ENCODE peak calls at places on chromosome 13, in five cellular contexts. W is keratinocyte, E is uterus, U is astrocyte of the cerebellum, X is fibroblast of pulmonary artery. J is an unnamed sample.

GRCh38 chr13:111561091-111561778 is 240.8 kb downstream of the TEX29 start:
- DNase-seq in W (no peak), X (no peak), E (no peak), U (no peak), J (no peak)

GRCh38 chr13:27353166-27353583 is 71.2 kb upstream of the GTF3A start:
- DNase-seq in E (no peak), W (no peak), U (no peak), X (peak), J (no peak)

GRCh38 chr13:50684366-50684765 is 159.1 kb downstream of the DLEU7 start:
- DNase-seq in U (no peak), W (no peak), X (peak), E (no peak), J (no peak)

GRCh38 chr13:93765056-93765455 is 538.4 kb downstream of the GPC6 start:
- DNase-seq in X (no peak), E (no peak), U (no peak), W (no peak), J (no peak)

GRCh38 chr13:112513761-112514160 is 74.2 kb downstream of the TUBGCP3 start:
- DNase-seq in E (no peak), W (no peak), U (no peak), X (no peak), J (no peak)

GRCh38 chr13:25920277-25920676 is 131.5 kb downstream of the SHISA2 start:
- DNase-seq in E (no peak), U (no peak), W (no peak), X (no peak), J (no peak)

GRCh38 chr13:107365466-107366215 is 797.7 kb upstream of the ARGLU1 start:
- DNase-seq in U (no peak), X (peak), E (no peak), W (no peak), J (no peak)

GRCh38 chr13:48727252-48728011 is 73.7 kb downstream of the CYSLTR2 start:
- DNase-seq in U (no peak), E (peak), X (peak), W (no peak), J (no peak)

GRCh38 chr13:99383946-99384345 is 76.7 kb upstream of the GPR183 start:
- DNase-seq in E (no peak), X (no peak), U (no peak), W (no peak), J (no peak)

GRCh38 chr13:47788844-47789243 is 212.2 kb downstream of the SUCLA2 start:
- DNase-seq in U (no peak), X (no peak), W (no peak), E (no peak), J (no peak)

GRCh38 chr13:53151692-53152421 is 123.2 kb downstream of the OLFM4 start:
- DNase-seq in U (no peak), E (peak), X (peak), W (peak), J (no peak)

GRCh38 chr13:29593605-29594297 is 1.7 kb downstream of the SLC7A1 start:
- DNase-seq in E (no peak), U (no peak), X (no peak), W (no peak), J (no peak)
- H3K4me3 ChIP-seq in E (peak), U (peak), X (peak), W (peak), J (no peak)

GRCh38 chr13:98214707-98215106 is 37.6 kb upstream of the RNF113B start:
- DNase-seq in W (no peak), E (no peak), X (no peak), U (no peak), J (peak)

GRCh38 chr13:98217597-98217996 is 40.5 kb upstream of the RNF113B start:
- DNase-seq in U (no peak), W (no peak), X (no peak), E (no peak), J (no peak)

GRCh38 chr13:98216711-98217110 is 39.6 kb upstream of the RNF113B start:
- DNase-seq in E (no peak), W (no peak), X (no peak), U (no peak), J (no peak)

GRCh38 chr13:98215508-98215907 is 38.4 kb upstream of the RNF113B start:
- DNase-seq in E (no peak), X (no peak), W (no peak), U (no peak), J (no peak)

DNA sequence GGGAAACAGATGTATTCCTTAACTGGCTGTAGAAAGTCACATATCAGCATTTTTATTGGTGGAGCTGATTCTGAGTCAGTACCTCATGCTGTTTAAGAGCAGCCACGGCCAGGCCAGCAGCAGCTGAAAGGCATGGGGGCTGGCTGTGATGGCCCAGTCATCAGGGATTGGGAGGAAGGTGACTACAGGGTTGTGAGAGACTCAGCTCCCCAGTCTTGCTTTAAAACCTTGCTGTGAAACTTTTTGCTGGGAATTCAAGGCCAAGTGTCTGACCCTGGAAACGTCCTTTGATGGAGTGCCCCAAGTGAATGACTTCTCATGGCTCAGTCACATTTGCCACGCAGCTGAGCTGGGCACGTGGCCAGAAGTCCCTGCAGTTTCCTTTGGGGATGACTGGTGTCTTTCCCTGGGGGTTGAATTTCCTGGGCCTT is 39.1 kb upstream of the RNF113B start:
- DNase-seq in E (peak), U (peak), X (peak), W (no peak), J (no peak)
- H3K4me3 ChIP-seq in E (no peak), U (no peak), X (no peak), W (no peak), J (no peak)

GRCh38 chr13:33218020-33218419 is 67.5 kb downstream of the STARD13 start:
- DNase-seq in E (no peak), W (no peak), X (peak), U (no peak), J (no peak)

GRCh38 chr13:33212396-33212795 is 73.2 kb downstream of the STARD13 start:
- DNase-seq in U (no peak), X (no peak), W (no peak), E (no peak), J (no peak)

GRCh38 chr13:33217256-33217655 is 68.3 kb downstream of the STARD13 start:
- DNase-seq in W (no peak), U (no peak), X (no peak), E (no peak), J (no peak)

GRCh38 chr13:33213024-33213795 is 72.3 kb downstream of the STARD13 start:
- DNase-seq in E (no peak), U (peak), X (no peak), W (no peak), J (peak)

DNA sequence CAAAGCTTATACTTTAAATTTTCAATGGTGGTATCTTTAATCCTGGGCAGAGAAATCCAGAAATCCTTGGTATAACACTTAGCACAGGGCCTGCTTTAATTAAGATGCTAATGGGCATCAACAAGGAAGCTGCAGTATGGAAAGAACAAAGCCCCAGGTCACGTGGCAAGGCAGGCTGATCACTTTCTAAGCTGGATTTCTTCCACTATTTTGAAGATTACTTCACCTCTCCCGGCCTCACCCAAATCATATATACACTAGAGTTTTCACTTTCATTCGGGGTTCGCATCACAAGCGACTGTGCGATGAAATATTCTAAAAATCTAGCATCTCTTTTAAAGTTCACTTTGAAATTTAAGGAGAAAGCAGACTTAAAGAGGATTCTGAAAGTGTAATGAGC is 71.8 kb downstream of the STARD13 start:
- DNase-seq in E (no peak), U (no peak), X (peak), W (no peak), J (no peak)
- H3K4me3 ChIP-seq in E (no peak), U (no peak), X (peak), W (peak), J (no peak)

GRCh38 chr13:60020288-60020687 is 143.4 kb downstream of the DIAPH3 start:
- DNase-seq in E (no peak), X (no peak), U (no peak), W (no peak), J (no peak)

GRCh38 chr13:60018536-60018935 is 145.2 kb downstream of the DIAPH3 start:
- DNase-seq in U (no peak), W (no peak), X (peak), E (no peak), J (no peak)

GRCh38 chr13:60016229-60016628 is 147.5 kb downstream of the DIAPH3 start:
- DNase-seq in W (peak), U (no peak), X (no peak), E (no peak), J (peak)

GRCh38 chr13:60019119-60019993 is 144.4 kb downstream of the DIAPH3 start:
- DNase-seq in U (peak), X (peak), W (no peak), E (no peak), J (no peak)
- H3K4me3 ChIP-seq in U (no peak), X (no peak), W (no peak), E (no peak), J (no peak)